ENCODE peak calls at places on chromosome 9, in nine cellular contexts. F is WTC11, K is T-helper 9 cell, A is astrocyte of the hippocampus, B is coronary artery, G is Caki2, V is AG08396, U is brain microvascular endothelial cell, D is aorta. O is an unnamed sample.
A peak's percentile ranks its signal among the peaks of the same experiment; 100 is the strongest.

GRCh38 chr9:132989414-132989996 is 11.0 kb downstream of the GFI1B start:
- DNase-seq in F (no peak), K (no peak), A (no peak), B (no peak), G (no peak), V (no peak), U (no peak), D (no peak), O (no peak)

GRCh38 chr9:120875954-120876841 is 790 bp downstream of the PHF19 start:
- DNase-seq in F (peak; percentile 73), K (peak; percentile 74), A (peak; percentile 92), B (peak; percentile 92), G (peak; percentile 87), V (peak; percentile 96), U (peak; percentile 75), D (peak; percentile 95), O (peak; percentile 76)

GRCh38 chr9:85302860-85303779 is 438.6 kb downstream of the AGTPBP1 start:
- DNase-seq in F (no peak), K (no peak), A (no peak), B (no peak), G (no peak), V (no peak), U (no peak), D (no peak), O (no peak)

GRCh38 chr9:109705515-109705914 is 74.5 kb upstream of the PALM2AKAP2 start:
- DNase-seq in F (no peak), K (no peak), A (peak; percentile 13), B (no peak), G (no peak), V (peak; percentile 13), U (peak; percentile 62), D (no peak), O (no peak)

GRCh38 chr9:98333703-98334582 is 78.5 kb upstream of the TBC1D2 start:
- DNase-seq in F (no peak), K (no peak), A (peak; percentile 72), B (no peak), G (peak; percentile 39), V (peak; percentile 43), U (peak; percentile 83), D (no peak), O (no peak)

GRCh38 chr9:129716091-129716490 is 36.8 kb downstream of the PTGES start:
- DNase-seq in F (no peak), K (no peak), A (peak; percentile 38), B (no peak), G (no peak), V (peak; percentile 73), U (no peak), D (no peak), O (no peak)

GRCh38 chr9:114902773-114903589 is 27.4 kb downstream of the TNFSF8 start:
- DNase-seq in F (no peak), K (peak; percentile 29), A (no peak), B (no peak), G (no peak), V (no peak), U (peak; percentile 62), D (no peak), O (no peak)

GRCh38 chr9:114662081-114662989 is 4.7 kb upstream of the TEX53 start:
- DNase-seq in F (peak; percentile 85), K (peak; percentile 57), A (peak; percentile 69), B (no peak), G (peak; percentile 46), V (peak; percentile 76), U (peak; percentile 35), D (no peak), O (peak; percentile 48)

GRCh38 chr9:134770972-134771971 is 109.3 kb upstream of the FCN2 start:
- DNase-seq in F (no peak), K (no peak), A (no peak), B (no peak), G (no peak), V (no peak), U (no peak), D (no peak), O (no peak)

GRCh38 chr9:33619666-33620404 is 95.8 kb downstream of the ANKRD18B start:
- DNase-seq in F (no peak), K (no peak), A (peak; percentile 52), B (no peak), G (peak; percentile 55), V (peak; percentile 20), U (peak; percentile 72), D (no peak), O (no peak)

GRCh38 chr9:7560669-7561305 is 238.8 kb downstream of the DMAC1 start:
- DNase-seq in F (no peak), K (no peak), A (no peak), B (no peak), G (no peak), V (no peak), U (no peak), D (no peak), O (peak; percentile 55)

GRCh38 chr9:108209132-108209700 is 646.6 kb downstream of the ACTL7B start:
- DNase-seq in F (no peak), K (no peak), A (no peak), B (no peak), G (no peak), V (no peak), U (no peak), D (no peak), O (no peak)

GRCh38 chr9:123326662-123327093 is 29.3 kb upstream of the CRB2 start:
- DNase-seq in F (no peak), K (no peak), A (no peak), B (no peak), G (no peak), V (no peak), U (no peak), D (no peak), O (peak; percentile 61)

GRCh38 chr9:81389569-81389993 is 299.8 kb downstream of the TLE1 start:
- DNase-seq in F (no peak), K (no peak), A (peak; percentile 96), B (no peak), G (peak; percentile 94), V (peak; percentile 77), U (peak; percentile 98), D (no peak), O (no peak)

GRCh38 chr9:77011973-77012817 is 7.3 kb upstream of the FOXB2 start:
- DNase-seq in F (peak; percentile 92), K (peak; percentile 48), A (peak; percentile 83), B (no peak), G (no peak), V (peak; percentile 72), U (peak; percentile 17), D (peak; percentile 88), O (peak; percentile 45)

GRCh38 chr9:94875300-94876063 is 149.0 kb downstream of the AOPEP start:
- DNase-seq in F (no peak), K (no peak), A (no peak), B (no peak), G (no peak), V (no peak), U (no peak), D (no peak), O (no peak)

GRCh38 chr9:130313103-130313858 is 47.7 kb downstream of the HMCN2 start:
- DNase-seq in F (no peak), K (no peak), A (no peak), B (no peak), G (no peak), V (no peak), U (no peak), D (no peak), O (no peak)

GRCh38 chr9:115305543-115305942 is 187.6 kb upstream of the TNC start:
- DNase-seq in F (no peak), K (no peak), A (peak; percentile 18), B (no peak), G (no peak), V (no peak), U (no peak), D (no peak), O (no peak)

GRCh38 chr9:77999231-77999631 is 32.4 kb downstream of the GNAQ start:
- DNase-seq in F (no peak), K (no peak), A (no peak), B (no peak), G (no peak), V (no peak), U (no peak), D (no peak), O (no peak)

GRCh38 chr9:36204906-36205547 is 14.3 kb downstream of the CLTA start:
- DNase-seq in F (peak; percentile 38), K (no peak), A (peak; percentile 35), B (no peak), G (no peak), V (no peak), U (peak; percentile 18), D (no peak), O (no peak)

O was measured in globus pallidus.